ENCODE peak calls at places on chromosomes 11 and 22, in four cellular contexts. J, C, P and B are unnamed samples.

GRCh38 chr11:127412722-127413121 is 412.2 kb upstream of the KIRREL3 start:
- DNase-seq in C (no peak), P (no peak), J (no peak), B (no peak)

GRCh38 chr22:17198188-17199130 is 20.8 kb downstream of the ADA2 start:
- DNase-seq in J (no peak), P (no peak), C (peak; percentile 66), B (no peak)

GRCh38 chr11:3162410-3163240 is 2.5 kb downstream of the OSBPL5 start:
- DNase-seq in J (no peak), P (no peak), C (no peak), B (no peak)

GRCh38 chr22:45397806-45398205 is 15.6 kb downstream of the SMC1B start:
- DNase-seq in J (no peak), P (no peak), C (no peak), B (no peak)

GRCh38 chr22:40426671-40427070 is 56.3 kb downstream of the SGSM3 start:
- DNase-seq in C (no peak), P (no peak), J (no peak), B (no peak)

GRCh38 chr11:125627236-125627910 is 2.4 kb downstream of the CHEK1 start:
- DNase-seq in C (no peak), P (no peak), J (no peak), B (no peak)

GRCh38 chr22:20131856-20132685 is 467 bp downstream of the ZDHHC8 start:
- DNase-seq in P (no peak), C (no peak), J (no peak), B (no peak)

GRCh38 chr11:10606536-10607208 is 38.2 kb upstream of the LYVE1 start:
- DNase-seq in J (no peak), C (no peak), P (peak; percentile 11), B (peak; percentile 40)

GRCh38 chr11:131614514-131615085 is 244.2 kb downstream of the NTM start:
- DNase-seq in C (no peak), J (no peak), P (no peak), B (no peak)

GRCh38 chr11:90252053-90252452 is 29.2 kb upstream of the CHORDC1 start:
- DNase-seq in P (no peak), J (no peak), C (no peak), B (no peak)

GRCh38 chr11:3914807-3915206 is 59.3 kb downstream of the STIM1 start:
- DNase-seq in J (no peak), P (no peak), C (no peak), B (no peak)

GRCh38 chr11:66279092-66279797 is 1.3 kb downstream of the CNIH2 start:
- DNase-seq in J (no peak), P (no peak), C (no peak), B (no peak)

GRCh38 chr11:74847895-74848294 is 99.2 kb downstream of the RNF169 start:
- DNase-seq in C (no peak), P (no peak), J (no peak), B (no peak)

GRCh38 chr11:74844865-74845264 is 96.2 kb downstream of the RNF169 start:
- DNase-seq in C (no peak), J (no peak), P (no peak), B (no peak)

GRCh38 chr11:74845978-74846517 is 97.4 kb downstream of the RNF169 start:
- DNase-seq in C (no peak), J (no peak), P (no peak), B (no peak)

GRCh38 chr11:74844072-74844471 is 95.4 kb downstream of the RNF169 start:
- DNase-seq in P (no peak), J (no peak), C (no peak), B (no peak)

DNA sequence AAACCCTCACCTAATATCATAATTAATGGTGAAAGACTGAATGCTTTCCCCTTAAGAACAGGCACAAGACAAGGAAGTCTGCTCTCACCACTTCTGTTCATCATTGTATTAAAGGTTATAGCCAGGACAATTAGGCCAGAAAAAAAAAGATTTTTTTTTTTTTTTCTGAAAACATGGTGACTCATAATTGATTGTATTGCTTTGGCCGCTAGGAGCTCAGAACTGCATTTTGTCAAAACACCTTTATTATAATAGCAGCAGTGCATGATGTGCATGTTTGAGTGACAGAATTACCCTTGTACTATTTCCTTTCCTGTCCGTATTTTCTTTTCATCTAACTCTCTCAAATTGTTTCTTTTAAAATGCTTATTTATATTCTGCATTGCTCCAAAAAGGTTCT is 98.1 kb downstream of the RNF169 start:
- DNase-seq in P (no peak), C (no peak), J (no peak), B (no peak)
- TF ChIP-seq CTCF in P (no peak), C (no peak), J (no peak), B (no peak)

GRCh38 chr22:49317369-49317768 is 510.3 kb downstream of the BRD1 start:
- DNase-seq in J (no peak), P (no peak), C (no peak), B (no peak)
- TF ChIP-seq CTCF in J (no peak), P (no peak), C (peak; percentile 55), B (no peak)

GRCh38 chr11:61930936-61931335 is 13.6 kb upstream of the RAB3IL1 start:
- DNase-seq in C (no peak), J (no peak), P (no peak), B (no peak)
- TF ChIP-seq CTCF in C (no peak), J (no peak), P (no peak), B (no peak)

GRCh38 chr22:23008887-23009286 is 61.4 kb upstream of the GNAZ start:
- DNase-seq in P (no peak), J (no peak), C (no peak), B (no peak)

GRCh38 chr22:23012081-23012622 is 58.2 kb upstream of the GNAZ start:
- DNase-seq in J (no peak), P (no peak), C (no peak), B (peak; percentile 19)

GRCh38 chr22:23011105-23011674 is 59.1 kb upstream of the GNAZ start:
- DNase-seq in C (no peak), P (no peak), J (no peak), B (no peak)

GRCh38 chr22:23010430-23010829 is 59.9 kb upstream of the GNAZ start:
- DNase-seq in J (no peak), C (no peak), P (no peak), B (no peak)

DNA sequence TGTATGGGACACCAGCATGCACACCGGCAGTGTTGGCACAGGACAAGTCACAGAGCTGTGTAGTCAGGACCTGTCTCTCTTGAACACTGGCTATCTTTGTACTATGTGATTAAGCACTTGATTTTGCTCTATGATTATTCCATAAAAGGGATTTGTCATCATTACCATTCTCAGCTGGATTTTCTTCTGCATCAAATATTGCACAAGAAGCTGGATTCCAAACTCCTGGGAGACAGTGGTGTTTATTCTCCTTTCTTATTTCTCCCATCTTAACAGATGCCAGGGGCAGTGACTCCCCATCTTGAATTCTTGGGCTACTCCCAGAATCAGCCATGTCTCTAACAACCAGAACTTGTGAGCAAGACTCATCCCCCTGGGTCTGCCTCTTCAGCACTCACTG is 62.5 kb upstream of the GNAZ start:
- DNase-seq in P (no peak), C (no peak), J (no peak), B (no peak)
- TF ChIP-seq CTCF in P (no peak), C (no peak), J (no peak), B (no peak)

DNA sequence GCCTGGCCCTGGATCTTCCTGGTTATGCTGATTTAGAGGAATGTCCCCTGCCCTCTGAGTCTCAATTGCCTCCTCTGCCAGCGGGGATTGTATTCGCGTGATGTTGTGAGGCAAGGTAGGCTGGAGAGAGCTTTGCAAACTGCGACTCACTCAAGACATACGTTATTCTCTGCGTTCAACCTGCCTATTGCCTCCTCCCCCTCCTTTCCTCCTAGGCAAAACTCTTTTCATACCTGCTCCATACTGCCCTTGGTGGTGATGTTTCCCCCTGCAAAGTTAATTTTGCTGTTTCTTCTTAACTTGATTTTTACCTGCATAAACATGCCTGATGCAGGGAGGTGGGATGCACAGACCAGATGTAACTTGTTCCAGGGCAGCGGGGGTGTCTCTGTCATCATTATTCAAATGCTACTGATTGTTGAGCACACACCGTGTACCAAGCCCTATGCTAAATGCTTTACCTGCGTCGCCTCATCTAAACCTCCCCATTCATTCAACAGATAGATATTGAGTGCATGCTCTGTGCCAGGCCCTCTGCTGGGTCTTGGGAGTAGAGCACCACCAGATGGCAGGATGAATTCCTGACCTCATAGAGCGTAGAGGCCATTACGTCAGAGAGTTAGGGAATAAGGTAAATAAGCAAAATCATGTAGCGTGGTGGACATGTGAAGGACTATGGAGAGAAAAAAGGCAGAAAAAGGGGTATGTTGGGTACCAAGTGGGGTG is 29.0 kb downstream of the SGSM1 start:
- DNase-seq in J (no peak), P (no peak), C (no peak), B (no peak)
- TF ChIP-seq CTCF in J (peak; percentile 30), P (no peak), C (peak; percentile 52), B (no peak)

GRCh38 chr11:76677010-76677771 is 6.6 kb upstream of the LRRC32 start:
- DNase-seq in P (no peak), C (no peak), J (no peak), B (no peak)

GRCh38 chr11:76672431-76673163 is 2.0 kb upstream of the LRRC32 start:
- DNase-seq in J (no peak), P (no peak), C (no peak), B (peak; percentile 56)

GRCh38 chr11:76671626-76672309 is 1.2 kb upstream of the LRRC32 start:
- DNase-seq in C (no peak), P (no peak), J (no peak), B (no peak)

GRCh38 chr11:76673164-76674142 is 2.9 kb upstream of the LRRC32 start:
- DNase-seq in P (no peak), C (no peak), J (no peak), B (no peak)

DNA sequence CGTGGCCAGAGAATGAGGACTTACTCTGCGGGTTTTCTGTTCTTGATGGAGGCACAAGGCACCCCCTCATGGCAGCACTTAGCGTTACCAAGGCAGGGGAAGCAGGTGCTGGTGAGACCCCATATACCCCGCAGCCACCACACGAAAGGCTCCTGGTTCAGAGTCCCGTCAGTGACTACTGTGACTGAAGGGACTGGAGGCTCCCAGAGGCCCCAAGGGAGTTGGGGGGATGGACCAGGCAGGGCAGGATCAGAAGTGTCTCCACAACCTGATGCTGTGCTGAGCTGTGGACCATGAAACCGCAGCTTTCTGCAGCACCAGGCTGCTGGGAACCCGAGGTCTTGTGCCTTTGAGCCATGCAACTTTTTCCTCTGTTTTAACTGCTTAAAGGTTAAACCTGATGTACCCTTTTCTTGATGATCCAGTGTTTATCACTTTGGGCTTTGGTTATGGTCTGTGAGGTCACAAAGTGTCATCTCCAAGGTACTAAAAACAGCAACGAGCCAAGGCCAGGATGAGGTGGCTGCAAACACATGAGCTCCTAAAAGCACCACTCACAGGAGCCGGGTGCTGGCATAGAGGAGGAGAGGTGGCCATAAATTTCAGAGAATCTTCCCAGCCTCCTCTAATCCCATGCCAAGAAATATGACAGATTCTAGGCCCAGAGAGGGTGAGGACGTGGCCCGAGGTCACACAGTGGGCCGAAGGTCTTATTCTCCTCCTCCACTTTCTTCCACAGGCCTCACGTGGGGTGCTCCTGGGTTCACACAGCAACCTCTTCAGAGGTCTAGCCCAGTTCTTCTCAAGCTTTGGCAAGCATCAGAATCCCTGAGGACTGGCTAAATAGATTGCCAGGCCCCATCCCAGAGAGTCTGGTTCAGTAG is 4.2 kb upstream of the LRRC32 start:
- DNase-seq in J (no peak), C (no peak), P (no peak), B (peak; percentile 35)
- TF ChIP-seq CTCF in J (peak; percentile 10), C (no peak), P (no peak), B (peak; percentile 8)

DNA sequence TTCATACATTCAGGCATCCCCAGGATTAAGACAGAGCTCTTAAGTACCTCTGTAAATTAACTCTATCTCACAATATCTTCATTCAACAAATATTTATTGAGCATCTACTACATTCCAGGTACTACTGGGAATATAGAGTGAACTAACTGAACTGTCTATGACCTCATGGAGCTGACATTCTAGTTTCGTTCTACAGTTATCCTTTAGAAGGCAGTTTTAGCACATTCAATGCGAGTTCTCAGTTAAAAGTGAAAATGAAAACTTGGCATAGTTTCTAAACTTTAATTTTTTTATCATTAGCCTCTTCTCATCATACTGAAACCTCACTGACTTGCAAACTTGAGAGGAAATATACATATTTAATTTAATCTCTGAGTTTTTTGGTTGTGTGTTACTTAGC is 10.7 kb upstream of the MS4A6E start:
- DNase-seq in J (no peak), C (no peak), P (no peak), B (no peak)
- TF ChIP-seq CTCF in J (no peak), C (no peak), P (no peak), B (no peak)